ENCODE peak calls at places on chromosome 12, in ten cellular contexts. D is OCI-LY7; M is activated CD4-positive, CD25-positive, alpha-beta regulatory T cell treated with anti-CD3 and anti-CD28 coated beads, Interleukin-2, amount 50 U/mL, for 72 hours; W is frontal cortex; R is left cardiac atrium; P is CD4-positive, alpha-beta T cell; J is RKO; Z is NCI-H1105 treated with DMSO at 0.1 percent for 48 hours; F is NCI-H510A treated with DMSO at 0.1 percent for 48 hours; T is ovary. A is an unnamed sample.

GRCh38 chr12:32005496-32006125 is 46.4 kb downstream of the RESF1 start:
- DNase-seq in F (no peak), W (no peak), P (no peak), D (no peak), J (no peak), Z (no peak), T (no peak), M (no peak), R (no peak), A (no peak)

GRCh38 chr12:100741084-100741711 is 53.4 kb upstream of the ANO4 start:
- DNase-seq in J (peak), P (no peak), M (no peak), R (no peak), Z (peak), T (no peak), W (no peak), F (peak), D (peak), A (no peak)

GRCh38 chr12:102369876-102370275 is 110.5 kb downstream of the IGF1 start:
- DNase-seq in R (no peak), W (no peak), F (no peak), T (no peak), J (no peak), M (no peak), P (no peak), D (no peak), Z (no peak), A (no peak)

GRCh38 chr12:57063991-57064725 is 14.2 kb upstream of the MYO1A start:
- DNase-seq in T (no peak), J (no peak), F (no peak), D (peak), M (no peak), P (peak), R (no peak), W (no peak), Z (no peak), A (no peak)

GRCh38 chr12:75990189-75990912 is 41.2 kb downstream of the PHLDA1 start:
- DNase-seq in Z (no peak), P (no peak), J (no peak), W (no peak), R (no peak), M (no peak), T (no peak), D (no peak), F (peak), A (no peak)

GRCh38 chr12:92729773-92730305 is 27.1 kb downstream of the PLEKHG7 start:
- DNase-seq in W (no peak), M (no peak), R (no peak), P (no peak), Z (no peak), F (no peak), T (no peak), D (no peak), J (no peak), A (no peak)

GRCh38 chr12:29103539-29103974 is 45.5 kb upstream of the FAR2 start:
- DNase-seq in M (no peak), W (no peak), F (no peak), Z (no peak), R (no peak), T (no peak), J (no peak), D (peak), P (peak), A (no peak)

GRCh38 chr12:77642246-77642645 is 188.4 kb upstream of the NAV3 start:
- DNase-seq in F (no peak), W (no peak), M (no peak), D (no peak), Z (no peak), J (no peak), P (no peak), T (no peak), R (no peak), A (no peak)

GRCh38 chr12:46553266-46553665 is 180.7 kb upstream of the SLC38A2 start:
- DNase-seq in M (no peak), T (no peak), W (no peak), Z (no peak), P (no peak), R (no peak), F (no peak), D (no peak), J (peak), A (no peak)

GRCh38 chr12:132545955-132546354 is 56.0 kb downstream of the FBRSL1 start:
- DNase-seq in W (no peak), T (no peak), Z (no peak), F (no peak), D (no peak), P (no peak), M (no peak), J (no peak), R (no peak), A (no peak)

GRCh38 chr12:19390208-19390607 is 49.1 kb upstream of the AEBP2 start:
- DNase-seq in M (no peak), T (no peak), R (no peak), D (no peak), W (no peak), F (no peak), Z (no peak), J (no peak), P (no peak), A (no peak)

GRCh38 chr12:102948941-102949352 is 8.5 kb upstream of the ASCL1 start:
- DNase-seq in W (peak), F (peak), M (peak), J (peak), Z (peak), T (no peak), P (no peak), R (no peak), D (peak), A (peak)

GRCh38 chr12:52836042-52836466 is 1.9 kb upstream of the KRT79 start:
- DNase-seq in M (no peak), W (no peak), D (no peak), R (no peak), J (peak), Z (no peak), P (no peak), T (no peak), F (no peak), A (no peak)

GRCh38 chr12:2629051-2629450 is 165.7 kb upstream of the FKBP4 start:
- DNase-seq in M (no peak), Z (no peak), J (no peak), P (no peak), R (no peak), T (no peak), D (no peak), W (no peak), F (no peak), A (peak)

GRCh38 chr12:105681341-105681740 is 350.9 kb downstream of the C12orf75 start:
- DNase-seq in M (no peak), R (no peak), T (no peak), J (no peak), W (no peak), Z (no peak), F (no peak), P (no peak), D (no peak), A (no peak)

GRCh38 chr12:127728285-127728684 is 538.7 kb upstream of the TMEM132C start:
- DNase-seq in M (no peak), W (no peak), R (no peak), P (no peak), F (no peak), T (no peak), Z (no peak), J (no peak), D (no peak), A (no peak)

GRCh38 chr12:3771853-3772252 is 18.9 kb upstream of the CRACR2A start:
- DNase-seq in D (no peak), J (no peak), M (no peak), R (no peak), W (no peak), T (no peak), F (no peak), P (no peak), Z (no peak), A (no peak)

GRCh38 chr12:95445884-95446482 is 28.0 kb upstream of the METAP2 start:
- DNase-seq in M (no peak), W (no peak), P (no peak), D (no peak), J (no peak), F (no peak), T (no peak), Z (no peak), R (no peak), A (no peak)

GRCh38 chr12:63909746-63910145 is 65.2 kb downstream of the SRGAP1 start:
- DNase-seq in D (no peak), T (no peak), P (no peak), M (no peak), J (no peak), R (no peak), Z (no peak), W (no peak), F (no peak), A (no peak)

GRCh38 chr12:43805857-43806736 is at the start of gene TWF1:
- DNase-seq in F (peak), M (peak), W (peak), T (peak), R (peak), D (peak), J (peak), Z (peak), P (peak), A (peak)

GRCh38 chr12:129848921-129849320 is 54.9 kb downstream of the TMEM132D start:
- DNase-seq in J (no peak), D (no peak), Z (no peak), P (no peak), W (no peak), T (no peak), F (no peak), M (no peak), R (no peak), A (no peak)

GRCh38 chr12:113233967-113234366 is 12.7 kb downstream of the TPCN1 start:
- DNase-seq in F (no peak), R (peak), T (no peak), W (no peak), P (no peak), J (no peak), M (no peak), D (no peak), Z (no peak), A (no peak)

A was measured in DMS79.